ENCODE peak calls at places on chromosomes 6 and 20, in seven cellular contexts. A is A549, Y is astrocyte of the cerebellum, P is NT2/D1, X is right atrium auricular region, E is cardiac fibroblast, M is GM23338. N is an unnamed sample.

GRCh38 chr6:55836481-55836880 is 38.9 kb downstream of the BMP5 start:
- DNase-seq in A (peak), Y (no peak), P (no peak), X (no peak), E (peak), M (no peak), N (no peak)

GRCh38 chr20:3276400-3277015 is 37.5 kb upstream of the SLC4A11 start:
- DNase-seq in A (peak), Y (no peak), P (no peak), X (no peak), E (peak), M (peak), N (no peak)

GRCh38 chr6:139577991-139578604 is 203.7 kb upstream of the CITED2 start:
- DNase-seq in A (no peak), Y (peak), P (no peak), X (no peak), E (peak), M (no peak), N (peak)

GRCh38 chr6:154995241-154996162 is at the start of gene TIAM2:
- DNase-seq in A (peak), Y (no peak), P (no peak), X (no peak), E (peak), M (peak), N (peak)

GRCh38 chr6:42690151-42690702 is 32.2 kb downstream of the PRPH2 start:
- DNase-seq in A (no peak), Y (no peak), P (no peak), X (no peak), E (no peak), M (no peak), N (no peak)

GRCh38 chr20:24578605-24579004 is 109.2 kb downstream of the SYNDIG1 start:
- DNase-seq in A (no peak), Y (no peak), P (no peak), X (no peak), E (no peak), M (no peak), N (no peak)

GRCh38 chr20:46419882-46420281 is 13.5 kb upstream of the ELMO2 start:
- DNase-seq in A (no peak), Y (no peak), P (no peak), X (no peak), E (no peak), M (no peak), N (no peak)

GRCh38 chr6:4930025-4930692 is 73.7 kb downstream of the RPP40 start:
- DNase-seq in A (no peak), Y (no peak), P (no peak), X (no peak), E (no peak), M (no peak), N (no peak)

GRCh38 chr6:341914-342831 is 49.4 kb upstream of the IRF4 start:
- DNase-seq in A (no peak), Y (no peak), P (no peak), X (no peak), E (no peak), M (no peak), N (no peak)

GRCh38 chr6:32198866-32199265 is 6.4 kb upstream of the GPSM3 start:
- DNase-seq in A (no peak), Y (no peak), P (no peak), X (no peak), E (no peak), M (no peak), N (no peak)

GRCh38 chr6:12012566-12013367 is 655 bp downstream of the HIVEP1 start:
- DNase-seq in A (peak), Y (peak), P (peak), X (peak), E (peak), M (peak), N (peak)

GRCh38 chr6:12008366-12009179 is 3.5 kb upstream of the HIVEP1 start:
- DNase-seq in A (peak), Y (no peak), P (peak), X (peak), E (peak), M (peak), N (peak)

GRCh38 chr6:14889698-14890593 is 355.9 kb upstream of the JARID2 start:
- DNase-seq in A (peak), Y (no peak), P (no peak), X (no peak), E (no peak), M (no peak), N (no peak)

GRCh38 chr6:44386364-44386928 is 1.1 kb upstream of the CDC5L start:
- DNase-seq in A (no peak), Y (no peak), P (no peak), X (peak), E (peak), M (no peak), N (peak)

GRCh38 chr6:148829415-148830101 is 82.7 kb downstream of the UST start:
- DNase-seq in A (no peak), Y (no peak), P (no peak), X (no peak), E (no peak), M (no peak), N (no peak)

GRCh38 chr6:150078788-150079187 is 9.9 kb upstream of the ULBP3 start:
- DNase-seq in A (no peak), Y (no peak), P (no peak), X (no peak), E (peak), M (no peak), N (peak)

GRCh38 chr20:14986026-14986655 is 648.7 kb upstream of the FLRT3 start:
- DNase-seq in A (peak), Y (no peak), P (no peak), X (no peak), E (peak), M (no peak), N (no peak)

GRCh38 chr6:111642463-111643158 is 36.9 kb upstream of the TRAF3IP2 start:
- DNase-seq in A (peak), Y (peak), P (peak), X (peak), E (peak), M (peak), N (no peak)

GRCh38 chr6:17086469-17086868 is 15.4 kb upstream of the STMND1 start:
- DNase-seq in A (peak), Y (peak), P (no peak), X (no peak), E (peak), M (peak), N (peak)

GRCh38 chr6:48765352-48765961 is 654.5 kb upstream of the PTCHD4 start:
- DNase-seq in A (peak), Y (peak), P (peak), X (no peak), E (peak), M (peak), N (peak)

GRCh38 chr20:32988008-32988407 is 16.2 kb downstream of the SUN5 start:
- DNase-seq in A (no peak), Y (no peak), P (no peak), X (no peak), E (no peak), M (no peak), N (no peak)

GRCh38 chr6:79946242-79946641 is 1.1 kb downstream of the ELOVL4 start:
- DNase-seq in A (peak), Y (no peak), P (peak), X (no peak), E (peak), M (peak), N (no peak)

GRCh38 chr6:113644861-113645575 is 212.1 kb upstream of the MARCKS start:
- DNase-seq in A (no peak), Y (peak), P (no peak), X (no peak), E (peak), M (no peak), N (no peak)

DNA sequence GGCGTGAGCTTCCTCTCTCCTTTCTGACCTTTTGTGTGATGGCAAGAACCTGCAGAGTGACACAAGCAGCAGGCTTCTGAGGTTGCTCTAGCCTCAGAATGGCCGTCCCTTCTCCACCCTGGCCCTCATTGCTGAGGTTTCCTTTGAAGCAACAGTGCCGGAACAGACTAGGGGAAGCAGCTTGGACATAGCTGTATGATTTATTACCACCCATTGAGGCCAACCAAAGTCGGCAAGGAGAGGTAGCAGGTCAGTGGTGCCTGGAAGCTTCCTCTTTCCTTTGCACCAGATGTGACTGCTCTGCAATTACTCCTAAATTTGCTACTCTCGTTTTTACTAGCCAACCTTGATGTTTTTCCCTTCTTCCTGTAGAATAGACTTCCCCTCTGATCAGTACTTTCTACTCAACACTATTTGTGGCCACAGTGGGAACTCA is 31.4 kb downstream of the PTPN1 start:
- DNase-seq in A (no peak), Y (no peak), P (no peak), X (no peak), E (no peak), M (no peak), N (no peak)
- H3K4me3 ChIP-seq in A (no peak), Y (no peak), P (no peak), X (no peak), E (no peak), M (no peak), N (no peak)

DNA sequence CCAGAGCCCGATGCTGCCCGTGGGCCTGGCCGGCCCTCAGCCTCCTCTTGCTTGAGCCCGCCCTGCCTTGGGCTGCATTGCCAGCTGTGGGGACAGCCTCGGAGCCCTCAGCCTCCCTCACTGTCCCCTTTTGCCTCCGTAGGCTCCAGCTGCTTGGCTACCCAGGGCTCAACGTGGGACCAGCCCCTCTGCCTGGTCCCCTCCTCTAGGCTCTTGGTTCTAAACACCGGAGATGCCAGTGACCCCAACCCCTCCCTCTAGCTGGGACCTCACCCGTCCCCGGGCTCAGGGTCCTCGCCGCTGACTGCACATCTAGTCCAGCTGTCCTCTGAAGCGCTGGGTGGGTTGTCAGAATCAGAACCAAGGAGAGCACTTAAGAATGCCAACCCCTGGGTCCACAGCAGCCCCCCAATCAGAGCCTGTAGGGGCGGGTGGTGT is 345.2 kb downstream of the ZFAND3 start:
- DNase-seq in A (no peak), Y (no peak), P (no peak), X (no peak), E (no peak), M (no peak), N (no peak)
- H3K4me3 ChIP-seq in A (no peak), Y (no peak), P (no peak), X (no peak), E (no peak), M (no peak), N (no peak)

GRCh38 chr6:45513843-45514242 is 136.1 kb upstream of the SUPT3H start:
- DNase-seq in A (no peak), Y (no peak), P (no peak), X (no peak), E (no peak), M (no peak), N (no peak)
- H3K4me3 ChIP-seq in A (no peak), Y (no peak), P (no peak), X (no peak), E (no peak), M (no peak), N (no peak)

GRCh38 chr6:106092279-106092678 is 6.1 kb downstream of the PRDM1 start:
- DNase-seq in A (no peak), Y (no peak), P (no peak), X (no peak), E (no peak), M (no peak), N (no peak)
- H3K4me3 ChIP-seq in A (no peak), Y (no peak), P (no peak), X (no peak), E (no peak), M (no peak), N (no peak)

DNA sequence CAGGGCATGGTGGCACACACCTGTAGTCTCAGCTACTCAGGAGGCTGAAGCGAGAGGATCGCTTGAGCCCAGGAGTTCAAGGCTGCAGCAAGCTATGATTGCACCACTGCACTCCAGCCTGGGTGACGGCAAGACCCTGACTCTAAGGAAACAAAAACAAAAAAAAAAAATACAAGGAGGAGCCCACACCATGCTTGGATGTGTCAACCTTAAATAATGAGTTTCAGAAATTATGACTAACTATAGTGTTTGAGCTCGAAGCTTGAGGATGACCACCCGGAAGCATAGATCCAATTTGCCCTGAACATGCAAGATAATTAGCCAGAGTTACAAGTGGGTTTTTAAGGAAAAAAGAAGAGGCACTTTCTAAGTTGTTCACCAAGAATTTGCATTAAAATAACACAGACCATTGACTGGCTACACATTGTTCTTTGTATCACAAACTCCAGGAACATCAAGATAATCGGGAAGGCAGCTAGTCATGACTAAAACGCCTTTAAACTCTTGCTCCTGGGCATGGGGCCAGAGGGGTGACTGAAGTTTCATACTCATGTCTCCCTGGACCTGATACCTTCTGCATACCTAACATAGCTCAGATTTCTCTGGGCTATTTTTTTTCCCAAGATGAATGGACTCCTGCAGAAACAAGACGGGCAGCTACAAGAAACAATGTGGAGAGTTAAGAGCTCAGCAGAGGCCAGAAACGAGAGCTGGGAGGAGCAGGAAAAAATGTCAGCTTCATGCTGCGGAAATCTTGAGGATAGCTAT is 289.6 kb downstream of the PREX1 start:
- DNase-seq in A (peak), Y (peak), P (peak), X (no peak), E (peak), M (peak), N (peak)
- H3K4me3 ChIP-seq in A (no peak), Y (no peak), P (no peak), X (no peak), E (no peak), M (no peak), N (no peak)

DNA sequence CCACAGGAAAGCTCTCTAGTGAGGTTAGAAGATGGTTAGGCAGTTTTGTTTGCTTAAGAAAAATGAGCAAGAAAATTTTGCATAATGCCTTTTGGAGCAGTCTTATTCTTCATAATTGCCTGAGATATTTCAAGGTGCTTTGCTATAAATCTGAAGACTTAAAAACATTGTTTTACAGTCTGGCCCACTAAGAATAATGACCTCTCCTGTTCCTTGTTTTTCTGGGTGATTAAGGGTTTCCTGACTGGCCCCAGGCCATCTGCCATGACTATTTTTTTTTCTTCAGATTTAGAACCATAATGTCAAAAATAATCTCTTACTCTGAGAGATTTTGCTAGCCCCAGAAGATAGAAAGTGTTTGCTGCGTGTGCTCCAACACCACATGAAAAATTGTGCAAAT is 72.3 kb upstream of the CENPW start:
- DNase-seq in A (no peak), Y (no peak), P (no peak), X (no peak), E (peak), M (no peak), N (no peak)
- H3K4me3 ChIP-seq in A (no peak), Y (no peak), P (no peak), X (no peak), E (no peak), M (no peak), N (no peak)

GRCh38 chr20:10671221-10671849 is 2.5 kb downstream of the JAG1 start:
- DNase-seq in A (peak), Y (no peak), P (no peak), X (peak), E (peak), M (peak), N (peak)
- H3K4me3 ChIP-seq in A (peak), Y (peak), P (peak), X (peak), E (peak), M (peak), N (peak)

GRCh38 chr6:27669798-27670301 is 196.9 kb upstream of the ZNF184 start:
- DNase-seq in A (peak), Y (no peak), P (no peak), X (no peak), E (no peak), M (peak), N (peak)

GRCh38 chr6:27667016-27667415 is 194.1 kb upstream of the ZNF184 start:
- DNase-seq in A (no peak), Y (no peak), P (no peak), X (no peak), E (no peak), M (no peak), N (no peak)

GRCh38 chr6:27667651-27668441 is 194.9 kb upstream of the ZNF184 start:
- DNase-seq in A (peak), Y (no peak), P (no peak), X (no peak), E (peak), M (peak), N (peak)

GRCh38 chr6:27668442-27669275 is 195.8 kb upstream of the ZNF184 start:
- DNase-seq in A (peak), Y (no peak), P (no peak), X (no peak), E (peak), M (peak), N (peak)

GRCh38 chr6:27669278-27669797 is 196.4 kb upstream of the ZNF184 start:
- DNase-seq in A (no peak), Y (no peak), P (no peak), X (no peak), E (no peak), M (peak), N (peak)
- H3K4me3 ChIP-seq in A (peak), Y (peak), P (peak), X (no peak), E (no peak), M (peak), N (peak)

N was measured in MG63.